ENCODE peak calls at places on chromosome 6, in six cellular contexts. M, I, D, L, Q and E are unnamed samples.

GRCh38 chr6:15518057-15518456 is 144.8 kb downstream of the DTNBP1 start:
- DNase-seq in M (no peak), I (no peak), D (peak), L (no peak), Q (no peak), E (no peak)

GRCh38 chr6:40852667-40853383 is 186.2 kb downstream of the UNC5CL start:
- DNase-seq in M (no peak), I (no peak), D (no peak), L (peak), Q (no peak), E (peak)

GRCh38 chr6:116476021-116476678 is 15.0 kb downstream of the CALHM6 start:
- DNase-seq in M (no peak), I (no peak), D (no peak), L (peak), Q (no peak), E (peak)

GRCh38 chr6:64983108-64983507 is 723.9 kb downstream of the EYS start:
- DNase-seq in M (no peak), I (no peak), D (no peak), L (no peak), Q (no peak), E (no peak)

GRCh38 chr6:27761391-27761790 is 150.8 kb downstream of the OR2B2 start:
- DNase-seq in M (no peak), I (no peak), D (no peak), L (no peak), Q (no peak), E (peak)

GRCh38 chr6:84464471-84464870 is 237.0 kb upstream of the CEP162 start:
- DNase-seq in M (no peak), I (no peak), D (no peak), L (no peak), Q (no peak), E (no peak)

GRCh38 chr6:45398075-45398817 is 20.5 kb upstream of the SUPT3H start:
- DNase-seq in M (no peak), I (no peak), D (no peak), L (no peak), Q (no peak), E (no peak)

GRCh38 chr6:35240838-35241801 is 18.4 kb upstream of the ZNF76 start:
- DNase-seq in M (peak), I (peak), D (peak), L (peak), Q (peak), E (peak)

GRCh38 chr6:24274441-24275083 is 83.3 kb downstream of the DCDC2 start:
- DNase-seq in M (no peak), I (no peak), D (no peak), L (peak), Q (no peak), E (peak)

GRCh38 chr6:153215242-153215641 is 84.2 kb upstream of the RGS17 start:
- DNase-seq in M (no peak), I (no peak), D (no peak), L (peak), Q (no peak), E (peak)

GRCh38 chr6:132464538-132465256 is 48.2 kb downstream of the STX7 start:
- DNase-seq in M (no peak), I (no peak), D (no peak), L (no peak), Q (no peak), E (no peak)

GRCh38 chr6:150208606-150209352 is 65.9 kb downstream of the PPP1R14C start:
- DNase-seq in M (no peak), I (peak), D (no peak), L (no peak), Q (no peak), E (no peak)

GRCh38 chr6:151391021-151391470 is 313 bp downstream of the ZBTB2 start:
- DNase-seq in M (peak), I (peak), D (peak), L (peak), Q (peak), E (peak)

GRCh38 chr6:52504778-52505127 is 72.1 kb downstream of the TRAM2 start:
- DNase-seq in M (no peak), I (no peak), D (no peak), L (no peak), Q (no peak), E (no peak)

GRCh38 chr6:139378882-139379341 is 4.5 kb upstream of the CITED2 start:
- DNase-seq in M (no peak), I (no peak), D (no peak), L (no peak), Q (no peak), E (peak)

GRCh38 chr6:132392292-132392691 is 9.0 kb downstream of the MOXD1 start:
- DNase-seq in M (no peak), I (no peak), D (no peak), L (no peak), Q (no peak), E (no peak)

GRCh38 chr6:20817806-20818320 is 283.6 kb downstream of the CDKAL1 start:
- DNase-seq in M (no peak), I (no peak), D (no peak), L (no peak), Q (no peak), E (peak)

GRCh38 chr6:93806409-93807270 is 387.3 kb upstream of the EPHA7 start:
- DNase-seq in M (no peak), I (no peak), D (no peak), L (no peak), Q (no peak), E (no peak)

GRCh38 chr6:5095236-5095635 is 10.1 kb downstream of the PPP1R3G start:
- DNase-seq in M (no peak), I (no peak), D (no peak), L (peak), Q (no peak), E (no peak)

GRCh38 chr6:12339808-12340487 is 49.8 kb downstream of the EDN1 start:
- DNase-seq in M (no peak), I (no peak), D (no peak), L (no peak), Q (no peak), E (no peak)

GRCh38 chr6:107697682-107698081 is 126.4 kb downstream of the SCML4 start:
- DNase-seq in M (no peak), I (no peak), D (no peak), L (peak), Q (no peak), E (peak)

GRCh38 chr6:45302832-45303231 is 25.3 kb upstream of the RUNX2 start:
- DNase-seq in M (no peak), I (no peak), D (no peak), L (no peak), Q (no peak), E (no peak)

GRCh38 chr6:68778356-68779020 is 143.4 kb downstream of the ADGRB3 start:
- DNase-seq in M (no peak), I (no peak), D (no peak), L (peak), Q (no peak), E (peak)

GRCh38 chr6:100487638-100488037 is 22.9 kb upstream of the SIM1 start:
- DNase-seq in M (no peak), I (no peak), D (no peak), L (no peak), Q (no peak), E (no peak)

GRCh38 chr6:159966981-159967380 is 1.9 kb upstream of the IGF2R start:
- DNase-seq in M (no peak), I (no peak), D (no peak), L (peak), Q (no peak), E (no peak)

GRCh38 chr6:159969204-159969912 is 476 bp downstream of the IGF2R start:
- DNase-seq in M (peak), I (peak), D (peak), L (peak), Q (peak), E (peak)

GRCh38 chr6:159970659-159971063 is 1.8 kb downstream of the IGF2R start:
- DNase-seq in M (no peak), I (no peak), D (no peak), L (no peak), Q (no peak), E (no peak)

GRCh38 chr6:159969921-159970320 is 1.0 kb downstream of the IGF2R start:
- DNase-seq in M (peak), I (peak), D (no peak), L (peak), Q (no peak), E (peak)

GRCh38 chr6:159968295-159969203 is at the start of gene IGF2R:
- DNase-seq in M (peak), I (peak), D (peak), L (peak), Q (peak), E (peak)
- TF ChIP-seq CTCF in M (no peak), I (no peak), D (peak), L (peak), Q (peak), E (no peak)

GRCh38 chr6:37020426-37021211 is 15.2 kb downstream of the FGD2 start:
- DNase-seq in M (no peak), I (no peak), D (no peak), L (no peak), Q (no peak), E (no peak)
- H3K4me3 ChIP-seq in M (no peak), I (no peak), D (no peak), L (no peak), Q (no peak), E (no peak)

DNA sequence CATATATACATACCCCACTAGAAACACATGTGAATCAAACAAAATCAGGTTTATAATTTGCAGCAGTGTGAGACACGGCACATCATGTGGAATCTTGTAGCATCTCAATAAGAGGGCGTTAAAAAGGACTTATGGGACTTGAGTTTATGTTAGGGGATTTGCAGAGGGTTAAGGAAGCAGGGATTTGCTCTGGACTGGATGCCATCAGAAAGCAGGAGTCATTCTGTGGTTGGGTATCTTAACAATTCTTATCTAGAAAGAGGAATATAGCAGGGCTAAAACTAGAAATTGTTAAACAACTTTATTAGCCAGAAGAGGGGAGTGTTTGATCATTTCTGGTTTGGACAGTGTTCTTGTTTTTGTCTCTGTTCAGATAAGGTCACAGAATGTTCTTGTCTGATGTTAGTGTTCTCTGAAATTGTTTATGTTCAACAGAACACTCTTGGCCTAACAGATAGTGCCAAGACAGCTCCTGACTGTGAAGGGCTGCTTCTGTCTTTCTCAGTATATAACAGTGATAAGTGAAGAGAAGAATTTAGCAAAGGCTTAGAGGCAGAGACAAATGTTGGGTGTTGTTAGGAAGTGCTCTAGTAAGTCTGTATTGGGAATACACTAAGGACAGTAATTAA is 39.2 kb downstream of the LIN28B start:
- DNase-seq in M (no peak), I (no peak), D (no peak), L (peak), Q (no peak), E (peak)
- TF ChIP-seq CTCF in M (no peak), I (no peak), D (no peak), L (peak), Q (no peak), E (no peak)

DNA sequence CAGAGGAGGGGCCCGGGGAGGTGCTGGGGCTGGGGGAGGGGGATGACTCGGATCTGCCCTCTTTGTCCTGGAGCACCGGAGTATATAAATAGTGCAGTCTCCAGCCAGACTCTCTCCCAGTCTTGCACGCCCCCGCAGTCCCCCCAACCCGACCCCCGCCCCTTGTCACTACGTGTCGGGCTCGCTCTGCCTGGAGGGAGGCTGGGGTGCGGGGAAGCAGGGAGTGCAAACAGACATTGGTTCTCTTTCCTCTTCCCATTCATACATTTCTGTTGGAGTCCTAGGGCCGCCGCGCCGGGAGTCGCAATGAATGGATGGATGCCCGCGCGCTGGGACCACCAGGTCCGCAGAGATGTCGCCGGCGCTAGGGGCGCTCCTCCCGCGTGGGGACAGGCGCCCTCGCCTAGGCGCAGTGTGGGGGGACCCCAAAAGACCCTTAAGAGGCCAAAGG is 179.3 kb downstream of the TBXT start:
- DNase-seq in M (no peak), I (no peak), D (no peak), L (no peak), Q (no peak), E (no peak)
- H3K4me3 ChIP-seq in M (peak), I (no peak), D (peak), L (peak), Q (peak), E (peak)

DNA sequence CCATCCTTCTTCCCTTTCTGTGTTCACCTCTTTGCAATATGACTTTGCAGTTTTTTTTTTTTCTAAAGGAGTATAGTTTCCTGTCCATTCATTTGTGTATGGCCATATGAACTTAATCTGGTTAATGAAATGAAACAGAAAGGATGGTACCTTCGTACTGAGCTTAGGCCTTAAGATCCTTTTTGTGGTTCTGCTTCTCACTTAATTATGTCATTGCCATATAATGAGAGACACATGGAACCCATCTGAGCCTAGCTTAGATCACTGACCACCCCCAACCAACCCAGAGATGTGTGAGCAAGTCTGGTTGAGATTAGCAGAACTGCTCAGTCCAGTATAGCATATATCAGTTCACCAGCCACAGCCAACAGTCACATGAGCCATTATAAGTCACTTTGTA is 1179.6 kb downstream of the HACE1 start:
- DNase-seq in M (no peak), I (no peak), D (no peak), L (no peak), Q (no peak), E (no peak)
- TF ChIP-seq CTCF in M (no peak), I (no peak), D (no peak), L (no peak), Q (no peak), E (no peak)

GRCh38 chr6:111725446-111726112 is 119.9 kb upstream of the TRAF3IP2 start:
- DNase-seq in M (no peak), I (no peak), D (peak), L (peak), Q (no peak), E (no peak)

GRCh38 chr6:111730835-111731234 is 125.2 kb upstream of the TRAF3IP2 start:
- DNase-seq in M (no peak), I (no peak), D (no peak), L (no peak), Q (peak), E (no peak)

GRCh38 chr6:111727041-111727440 is 121.4 kb upstream of the TRAF3IP2 start:
- DNase-seq in M (no peak), I (no peak), D (no peak), L (peak), Q (no peak), E (no peak)

GRCh38 chr6:111724505-111724904 is 118.8 kb upstream of the TRAF3IP2 start:
- DNase-seq in M (no peak), I (no peak), D (no peak), L (no peak), Q (no peak), E (no peak)

GRCh38 chr6:111727798-111728197 is 122.1 kb upstream of the TRAF3IP2 start:
- DNase-seq in M (no peak), I (no peak), D (no peak), L (no peak), Q (no peak), E (peak)
- H3K4me3 ChIP-seq in M (no peak), I (no peak), D (no peak), L (no peak), Q (no peak), E (no peak)

GRCh38 chr6:79231101-79231500 is 3.4 kb downstream of the HMGN3 start:
- DNase-seq in M (no peak), I (no peak), D (no peak), L (no peak), Q (no peak), E (peak)

GRCh38 chr6:79232696-79233462 is 1.6 kb downstream of the HMGN3 start:
- DNase-seq in M (no peak), I (no peak), D (no peak), L (no peak), Q (no peak), E (no peak)

GRCh38 chr6:79234150-79235022 is at the start of gene HMGN3:
- DNase-seq in M (peak), I (peak), D (peak), L (peak), Q (peak), E (peak)

GRCh38 chr6:79230149-79230548 is 4.3 kb downstream of the HMGN3 start:
- DNase-seq in M (no peak), I (no peak), D (no peak), L (no peak), Q (no peak), E (peak)

DNA sequence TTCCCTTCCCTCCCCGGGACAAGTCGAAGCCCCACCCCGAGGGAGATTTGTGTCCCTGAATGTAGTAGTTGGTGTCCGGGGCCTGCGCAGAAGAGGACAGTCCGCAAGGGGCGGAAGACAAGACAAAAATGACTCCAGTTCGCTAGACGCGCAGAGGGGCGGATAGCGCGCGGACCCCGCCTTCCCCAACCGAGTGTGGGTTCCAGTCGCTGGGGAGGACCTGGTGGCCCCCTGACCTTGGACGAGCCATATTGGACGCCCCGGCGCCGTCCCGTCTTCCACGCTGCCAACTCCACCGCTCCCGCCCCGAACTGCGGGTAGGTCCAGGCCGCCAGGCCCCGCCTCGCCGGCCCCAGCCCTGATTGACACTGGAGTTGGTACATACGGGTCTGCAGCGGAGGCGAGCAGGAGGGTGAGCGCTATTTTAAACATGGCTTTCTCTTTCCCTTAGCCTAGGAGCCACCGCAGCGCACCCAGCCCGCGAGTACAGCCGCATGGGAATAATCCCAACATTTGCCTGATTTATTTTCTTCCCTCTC is 802 bp downstream of the HMGN3 start:
- DNase-seq in M (peak), I (peak), D (peak), L (peak), Q (peak), E (peak)
- TF ChIP-seq CTCF in M (peak), I (no peak), D (peak), L (peak), Q (peak), E (peak)

DNA sequence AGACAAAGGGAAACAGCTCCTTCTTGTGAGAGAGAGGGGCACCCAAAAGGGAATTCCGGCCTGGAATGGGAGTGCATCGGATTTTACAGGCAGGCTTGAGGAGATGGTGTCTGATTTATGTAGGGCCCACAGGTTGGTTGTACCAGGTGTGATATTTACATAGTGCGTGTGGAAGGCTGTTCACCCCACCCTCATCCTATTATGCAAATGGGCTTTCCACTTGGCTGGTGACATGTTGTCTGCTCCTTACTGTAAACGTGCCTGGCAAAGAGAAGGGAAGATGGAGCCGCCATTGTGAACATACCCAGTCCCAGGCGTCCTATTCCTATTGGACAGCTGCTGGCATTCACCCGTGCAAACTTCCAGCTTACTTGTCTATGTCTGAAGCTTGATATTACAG is 6.4 kb downstream of the HLA-B start:
- DNase-seq in M (no peak), I (no peak), D (no peak), L (no peak), Q (no peak), E (no peak)
- H3K4me3 ChIP-seq in M (no peak), I (no peak), D (no peak), L (no peak), Q (no peak), E (no peak)

GRCh38 chr6:70103798-70104197 is 199.1 kb downstream of the COL9A1 start:
- DNase-seq in M (no peak), I (no peak), D (no peak), L (no peak), Q (no peak), E (no peak)
- TF ChIP-seq CTCF in M (no peak), I (no peak), D (no peak), L (peak), Q (no peak), E (peak)

DNA sequence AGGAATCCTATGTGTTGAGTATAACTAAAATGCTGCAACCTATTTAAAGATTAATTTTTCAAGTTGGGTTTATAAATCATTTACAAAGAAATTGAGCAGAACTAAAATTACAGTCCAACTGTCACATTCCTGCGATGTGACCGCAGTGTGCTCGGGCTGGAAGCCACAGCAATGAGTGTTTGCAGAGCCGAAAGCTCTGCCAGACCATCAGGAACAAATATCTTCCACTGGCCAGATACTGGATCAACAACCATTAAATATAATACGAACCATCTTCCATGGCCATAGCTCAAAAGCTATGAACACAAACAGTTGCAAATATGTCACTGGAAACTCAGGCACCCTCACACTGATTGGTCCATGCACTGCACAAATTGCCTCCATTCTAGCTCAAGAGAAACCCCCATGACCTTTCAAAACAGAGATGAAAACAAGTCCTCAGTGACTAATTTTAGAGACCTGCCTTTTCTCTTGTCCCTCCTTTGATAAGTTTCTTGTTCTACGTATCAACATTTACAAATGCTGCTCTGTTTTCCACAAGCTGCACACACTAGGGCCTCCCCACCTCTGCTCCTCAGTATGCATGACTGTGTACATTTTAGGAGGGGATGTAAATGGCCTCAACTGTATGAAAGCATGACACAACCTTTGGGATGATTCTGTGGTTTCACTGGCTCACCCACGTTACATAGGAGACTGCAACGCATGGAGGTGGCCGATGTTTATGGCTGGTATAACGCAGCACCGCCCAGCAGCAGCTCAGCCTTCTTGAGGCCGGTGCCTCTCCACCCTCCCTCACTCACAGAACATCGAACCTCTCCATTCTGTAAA is 171.7 kb downstream of the WDR27 start:
- DNase-seq in M (peak), I (no peak), D (no peak), L (peak), Q (no peak), E (peak)
- H3K4me3 ChIP-seq in M (no peak), I (no peak), D (no peak), L (no peak), Q (no peak), E (no peak)